ENCODE peak calls at places on chromosome X, in eight cellular contexts. X is fibroblast of lung, B is kidney, O is hepatocyte, Z is retinal pigment epithelial cell, U is fibroblast of villous mesenchyme, Y is stomach, D is neural crest cell. H is an unnamed sample.
A peak's percentile ranks its signal among the peaks of the same experiment; 100 is the strongest.

GRCh38 chrX:78182881-78183280 is 43.4 kb upstream of the TAF9B start:
- DNase-seq in X (no peak), B (no peak), O (no peak), Z (no peak), U (no peak), Y (no peak), D (no peak), H (no peak)

GRCh38 chrX:71603618-71604017 is 14.7 kb downstream of the CXCR3 start:
- DNase-seq in X (peak; percentile 11), B (no peak), O (no peak), Z (no peak), U (no peak), Y (no peak), D (no peak), H (no peak)

GRCh38 chrX:118552501-118552900 is 56.9 kb downstream of the DOCK11 start:
- DNase-seq in X (peak; percentile 68), B (no peak), O (no peak), Z (no peak), U (peak; percentile 68), Y (no peak), D (no peak), H (no peak)

GRCh38 chrX:153600921-153601320 is 2.0 kb upstream of the CCNQ start:
- DNase-seq in X (no peak), B (peak; percentile 68), O (no peak), Z (no peak), U (no peak), Y (no peak), D (no peak), H (peak; percentile 59)

GRCh38 chrX:82141942-82142341 is 940.0 kb downstream of the SH3BGRL start:
- DNase-seq in X (no peak), B (no peak), O (no peak), Z (no peak), U (no peak), Y (no peak), D (no peak), H (no peak)

GRCh38 chrX:27815209-27815608 is 7.4 kb downstream of the MAGEB10 start:
- DNase-seq in X (no peak), B (no peak), O (no peak), Z (no peak), U (no peak), Y (no peak), D (no peak), H (no peak)

GRCh38 chrX:30875957-30876356 is 13.1 kb downstream of the TAB3 start:
- DNase-seq in X (peak; percentile 72), B (no peak), O (no peak), Z (peak; percentile 18), U (peak; percentile 60), Y (no peak), D (no peak), H (no peak)

GRCh38 chrX:68686684-68687045 is 39.2 kb downstream of the STARD8 start:
- DNase-seq in X (peak; percentile 32), B (no peak), O (peak; percentile 37), Z (no peak), U (peak; percentile 10), Y (no peak), D (no peak), H (no peak)

GRCh38 chrX:47573334-47574095 is 8.7 kb upstream of the TIMP1 start:
- DNase-seq in X (peak; percentile 69), B (peak; percentile 77), O (peak; percentile 61), Z (peak; percentile 14), U (peak; percentile 85), Y (no peak), D (no peak), H (no peak)

GRCh38 chrX:118174516-118174915 is 57.9 kb upstream of the KLHL13 start:
- DNase-seq in X (peak; percentile 4), B (no peak), O (no peak), Z (no peak), U (no peak), Y (no peak), D (no peak), H (no peak)

GRCh38 chrX:9378980-9379696 is 85.7 kb upstream of the TBL1X start:
- DNase-seq in X (peak; percentile 66), B (no peak), O (no peak), Z (no peak), U (peak; percentile 40), Y (no peak), D (no peak), H (no peak)

GRCh38 chrX:84729809-84730208 is 227.6 kb upstream of the HDX start:
- DNase-seq in X (peak; percentile 51), B (peak; percentile 26), O (peak; percentile 54), Z (no peak), U (peak; percentile 13), Y (no peak), D (peak; percentile 2), H (no peak)

GRCh38 chrX:119512145-119512800 is 44.0 kb downstream of the SLC25A5 start:
- DNase-seq in X (peak; percentile 69), B (no peak), O (peak; percentile 80), Z (peak; percentile 19), U (peak; percentile 67), Y (peak; percentile 71), D (peak; percentile 18), H (no peak)

GRCh38 chrX:44872319-44872816 is 620 bp upstream of the KDM6A start:
- DNase-seq in X (no peak), B (peak; percentile 89), O (peak; percentile 62), Z (no peak), U (peak; percentile 33), Y (peak; percentile 61), D (no peak), H (peak; percentile 75)

GRCh38 chrX:39133971-39134370 is 332.7 kb downstream of the MID1IP1 start:
- DNase-seq in X (no peak), B (no peak), O (peak; percentile 15), Z (no peak), U (no peak), Y (peak; percentile 26), D (no peak), H (no peak)

GRCh38 chrX:144918936-144919335 is 328.4 kb upstream of the SPANXN1 start:
- DNase-seq in X (no peak), B (no peak), O (no peak), Z (no peak), U (no peak), Y (no peak), D (no peak), H (no peak)

GRCh38 chrX:123084797-123085196 is 99.3 kb upstream of the GRIA3 start:
- DNase-seq in X (no peak), B (no peak), O (no peak), Z (no peak), U (peak; percentile 58), Y (no peak), D (no peak), H (no peak)

GRCh38 chrX:110786486-110786885 is 9.1 kb downstream of the CHRDL1 start:
- DNase-seq in X (no peak), B (no peak), O (no peak), Z (no peak), U (no peak), Y (no peak), D (no peak), H (no peak)

GRCh38 chrX:3461824-3462508 is 115.5 kb upstream of the MXRA5 start:
- DNase-seq in X (no peak), B (no peak), O (no peak), Z (no peak), U (peak; percentile 17), Y (no peak), D (no peak), H (no peak)

GRCh38 chrX:120768254-120768653 is 107.4 kb downstream of the CT47B1 start:
- DNase-seq in X (peak; percentile 19), B (no peak), O (no peak), Z (no peak), U (no peak), Y (no peak), D (no peak), H (no peak)

GRCh38 chrX:112636288-112636687 is 43.5 kb downstream of the LHFPL1 start:
- DNase-seq in X (peak; percentile 17), B (no peak), O (no peak), Z (no peak), U (peak; percentile 1), Y (no peak), D (no peak), H (no peak)

GRCh38 chrX:119062750-119063374 is 9.9 kb upstream of the CT47C1 start:
- DNase-seq in X (peak; percentile 2), B (no peak), O (no peak), Z (no peak), U (no peak), Y (no peak), D (no peak), H (no peak)

GRCh38 chrX:57906790-57907189 is 3.5 kb downstream of the ZXDA start:
- DNase-seq in X (peak; percentile 47), B (no peak), O (no peak), Z (no peak), U (peak; percentile 30), Y (no peak), D (no peak), H (no peak)

GRCh38 chrX:140949231-140949630 is 53.2 kb upstream of the SPANXB1 start:
- DNase-seq in X (peak; percentile 0), B (no peak), O (no peak), Z (no peak), U (peak; percentile 14), Y (no peak), D (no peak), H (no peak)

GRCh38 chrX:115297189-115297588 is 7.7 kb downstream of the LUZP4 start:
- DNase-seq in X (no peak), B (no peak), O (no peak), Z (no peak), U (no peak), Y (no peak), D (no peak), H (no peak)

GRCh38 chrX:155966876-155967275 is 30.6 kb upstream of the IL9R start:
- DNase-seq in X (no peak), B (no peak), O (peak; percentile 35), Z (no peak), U (peak; percentile 19), Y (no peak), D (peak; percentile 6), H (no peak)
- TF ChIP-seq CTCF in X (no peak), B (peak; percentile 40), O (peak; percentile 48), Z (peak; percentile 12), U (peak; percentile 39), Y (no peak), D (peak; percentile 56), H (peak; percentile 68)

GRCh38 chrX:103774070-103774642 is 2.5 kb upstream of the PLP1 start:
- DNase-seq in X (peak; percentile 74), B (no peak), O (peak; percentile 27), Z (no peak), U (peak; percentile 17), Y (no peak), D (no peak), H (no peak)
- TF ChIP-seq CTCF in X (peak; percentile 59), B (no peak), O (peak; percentile 33), Z (peak; percentile 64), U (peak; percentile 32), Y (no peak), D (no peak), H (peak; percentile 77)

GRCh38 chrX:7596822-7597221 is 246.1 kb upstream of the VCX start:
- DNase-seq in X (no peak), B (no peak), O (no peak), Z (no peak), U (no peak), Y (no peak), D (no peak), H (no peak)
- TF ChIP-seq CTCF in X (no peak), B (no peak), O (no peak), Z (no peak), U (no peak), Y (no peak), D (no peak), H (no peak)

DNA sequence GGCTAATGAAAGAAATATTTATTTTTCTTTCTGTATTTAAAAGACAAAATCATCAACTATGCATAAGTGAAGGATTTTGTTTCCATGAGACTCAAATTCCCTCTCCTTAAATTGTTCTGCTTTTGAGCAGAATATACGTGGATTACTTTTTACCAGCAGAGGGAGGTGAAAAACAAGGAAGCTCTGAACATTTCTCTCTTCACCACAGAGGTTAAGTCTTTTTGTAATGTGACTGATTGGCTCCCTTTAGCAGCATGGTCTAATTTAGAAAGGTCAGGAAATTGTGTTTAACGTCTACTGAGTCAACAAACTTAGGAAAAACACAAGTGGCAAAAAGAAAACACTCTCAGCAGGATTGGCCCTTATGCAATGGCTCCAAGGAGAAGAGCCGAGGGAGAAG is 55.1 kb upstream of the F9 start:
- DNase-seq in X (no peak), B (no peak), O (no peak), Z (no peak), U (no peak), Y (no peak), D (no peak), H (no peak)
- TF ChIP-seq CTCF in X (no peak), B (no peak), O (no peak), Z (no peak), U (no peak), Y (no peak), D (no peak), H (peak; percentile 40)